ENCODE peak calls at places on chromosomes 13 and 19, in eight cellular contexts. One of them, this sample, is unnamed.

GRCh38 chr13:114203536-114203935 is 24.5 kb downstream of the CFAP97D2 start:
- DNase-seq in HFFc6: no peak
- DNase-seq in sigmoid colon: no peak
- DNase-seq in endothelial cell: no peak
- DNase-seq in A549: no peak
- DNase-seq in pancreas: no peak
- DNase-seq in CD4-positive, alpha-beta T cell: peak
- DNase-seq in heart left ventricle: no peak
- DNase-seq in this sample: no peak

GRCh38 chr13:25934127-25934526 is 117.7 kb downstream of the SHISA2 start:
- DNase-seq in CD4-positive, alpha-beta T cell: no peak
- DNase-seq in sigmoid colon: no peak
- DNase-seq in pancreas: no peak
- DNase-seq in heart left ventricle: no peak
- DNase-seq in HFFc6: no peak
- DNase-seq in endothelial cell: no peak
- DNase-seq in A549: no peak
- DNase-seq in this sample: no peak

GRCh38 chr13:76116931-76117330 is 480.8 kb downstream of the LMO7 start:
- DNase-seq in HFFc6: no peak
- DNase-seq in endothelial cell: no peak
- DNase-seq in sigmoid colon: no peak
- DNase-seq in A549: no peak
- DNase-seq in CD4-positive, alpha-beta T cell: no peak
- DNase-seq in pancreas: no peak
- DNase-seq in heart left ventricle: no peak
- DNase-seq in this sample: no peak

GRCh38 chr19:18373892-18374629 is 11.9 kb upstream of the GDF15 start:
- DNase-seq in HFFc6: peak
- DNase-seq in A549: peak
- DNase-seq in sigmoid colon: peak
- DNase-seq in CD4-positive, alpha-beta T cell: peak
- DNase-seq in endothelial cell: peak
- DNase-seq in pancreas: peak
- DNase-seq in heart left ventricle: peak
- DNase-seq in this sample: peak

GRCh38 chr19:495440-496332 is 600 bp upstream of the MADCAM1 start:
- DNase-seq in A549: peak
- DNase-seq in sigmoid colon: no peak
- DNase-seq in heart left ventricle: peak
- DNase-seq in endothelial cell: peak
- DNase-seq in HFFc6: peak
- DNase-seq in pancreas: peak
- DNase-seq in CD4-positive, alpha-beta T cell: peak
- DNase-seq in this sample: no peak

GRCh38 chr19:3578390-3578789 is 5.6 kb downstream of the HMG20B start:
- DNase-seq in HFFc6: no peak
- DNase-seq in heart left ventricle: no peak
- DNase-seq in sigmoid colon: no peak
- DNase-seq in A549: no peak
- DNase-seq in pancreas: no peak
- DNase-seq in endothelial cell: no peak
- DNase-seq in CD4-positive, alpha-beta T cell: no peak
- DNase-seq in this sample: peak

GRCh38 chr13:73765651-73766384 is 368.4 kb downstream of the KLF12 start:
- DNase-seq in heart left ventricle: peak
- DNase-seq in CD4-positive, alpha-beta T cell: peak
- DNase-seq in A549: no peak
- DNase-seq in endothelial cell: peak
- DNase-seq in sigmoid colon: peak
- DNase-seq in HFFc6: no peak
- DNase-seq in pancreas: peak
- DNase-seq in this sample: no peak

GRCh38 chr19:42166336-42166735 is 34.1 kb upstream of the POU2F2 start:
- DNase-seq in heart left ventricle: no peak
- DNase-seq in sigmoid colon: no peak
- DNase-seq in endothelial cell: no peak
- DNase-seq in A549: no peak
- DNase-seq in CD4-positive, alpha-beta T cell: no peak
- DNase-seq in HFFc6: no peak
- DNase-seq in pancreas: no peak
- DNase-seq in this sample: no peak

GRCh38 chr19:42254083-42254849 is 662 bp downstream of the ERF start:
- DNase-seq in CD4-positive, alpha-beta T cell: peak
- DNase-seq in endothelial cell: peak
- DNase-seq in heart left ventricle: peak
- DNase-seq in sigmoid colon: peak
- DNase-seq in HFFc6: no peak
- DNase-seq in pancreas: peak
- DNase-seq in A549: peak
- DNase-seq in this sample: peak

GRCh38 chr19:7482584-7483439 is 6.0 kb downstream of the PEX11G start:
- DNase-seq in pancreas: no peak
- DNase-seq in CD4-positive, alpha-beta T cell: no peak
- DNase-seq in sigmoid colon: no peak
- DNase-seq in endothelial cell: peak
- DNase-seq in HFFc6: no peak
- DNase-seq in heart left ventricle: no peak
- DNase-seq in A549: no peak
- DNase-seq in this sample: no peak

GRCh38 chr19:4609878-4610511 is 29.3 kb upstream of the TNFAIP8L1 start:
- DNase-seq in A549: no peak
- DNase-seq in heart left ventricle: peak
- DNase-seq in HFFc6: no peak
- DNase-seq in CD4-positive, alpha-beta T cell: no peak
- DNase-seq in sigmoid colon: no peak
- DNase-seq in pancreas: peak
- DNase-seq in endothelial cell: no peak
- DNase-seq in this sample: no peak

GRCh38 chr19:29785360-29785759 is 26.4 kb upstream of the CCNE1 start:
- DNase-seq in CD4-positive, alpha-beta T cell: no peak
- DNase-seq in sigmoid colon: no peak
- DNase-seq in HFFc6: no peak
- DNase-seq in endothelial cell: no peak
- DNase-seq in A549: no peak
- DNase-seq in heart left ventricle: no peak
- DNase-seq in pancreas: no peak
- DNase-seq in this sample: no peak

GRCh38 chr13:56907766-56908165 is 233.0 kb upstream of the PRR20A start:
- DNase-seq in HFFc6: no peak
- DNase-seq in sigmoid colon: no peak
- DNase-seq in A549: no peak
- DNase-seq in endothelial cell: no peak
- DNase-seq in heart left ventricle: no peak
- DNase-seq in pancreas: no peak
- DNase-seq in CD4-positive, alpha-beta T cell: no peak
- DNase-seq in this sample: no peak

GRCh38 chr13:100573121-100573520 is 15.5 kb downstream of the GGACT start:
- DNase-seq in sigmoid colon: peak
- DNase-seq in heart left ventricle: peak
- DNase-seq in CD4-positive, alpha-beta T cell: peak
- DNase-seq in endothelial cell: peak
- DNase-seq in HFFc6: peak
- DNase-seq in pancreas: peak
- DNase-seq in A549: peak
- DNase-seq in this sample: peak
- TF ChIP-seq CTCF in sigmoid colon: peak
- TF ChIP-seq CTCF in heart left ventricle: peak
- TF ChIP-seq CTCF in CD4-positive, alpha-beta T cell: peak
- TF ChIP-seq CTCF in endothelial cell: peak
- TF ChIP-seq CTCF in HFFc6: peak
- TF ChIP-seq CTCF in pancreas: peak
- TF ChIP-seq CTCF in A549: peak
- TF ChIP-seq CTCF in this sample: peak

GRCh38 chr13:39770514-39770913 is 115.1 kb downstream of the COG6 start:
- DNase-seq in pancreas: no peak
- DNase-seq in endothelial cell: no peak
- DNase-seq in A549: no peak
- DNase-seq in HFFc6: no peak
- DNase-seq in heart left ventricle: no peak
- DNase-seq in CD4-positive, alpha-beta T cell: no peak
- DNase-seq in sigmoid colon: no peak
- DNase-seq in this sample: no peak

GRCh38 chr13:39766464-39767167 is 111.2 kb downstream of the COG6 start:
- DNase-seq in CD4-positive, alpha-beta T cell: no peak
- DNase-seq in endothelial cell: no peak
- DNase-seq in heart left ventricle: no peak
- DNase-seq in HFFc6: no peak
- DNase-seq in pancreas: no peak
- DNase-seq in sigmoid colon: no peak
- DNase-seq in A549: no peak
- DNase-seq in this sample: no peak

GRCh38 chr13:39767791-39768564 is 112.5 kb downstream of the COG6 start:
- DNase-seq in CD4-positive, alpha-beta T cell: no peak
- DNase-seq in heart left ventricle: no peak
- DNase-seq in endothelial cell: no peak
- DNase-seq in pancreas: no peak
- DNase-seq in sigmoid colon: no peak
- DNase-seq in A549: no peak
- DNase-seq in HFFc6: no peak
- DNase-seq in this sample: no peak

GRCh38 chr13:39768962-39769361 is 113.5 kb downstream of the COG6 start:
- DNase-seq in CD4-positive, alpha-beta T cell: no peak
- DNase-seq in HFFc6: no peak
- DNase-seq in A549: no peak
- DNase-seq in pancreas: no peak
- DNase-seq in heart left ventricle: no peak
- DNase-seq in endothelial cell: no peak
- DNase-seq in sigmoid colon: no peak
- DNase-seq in this sample: no peak

DNA sequence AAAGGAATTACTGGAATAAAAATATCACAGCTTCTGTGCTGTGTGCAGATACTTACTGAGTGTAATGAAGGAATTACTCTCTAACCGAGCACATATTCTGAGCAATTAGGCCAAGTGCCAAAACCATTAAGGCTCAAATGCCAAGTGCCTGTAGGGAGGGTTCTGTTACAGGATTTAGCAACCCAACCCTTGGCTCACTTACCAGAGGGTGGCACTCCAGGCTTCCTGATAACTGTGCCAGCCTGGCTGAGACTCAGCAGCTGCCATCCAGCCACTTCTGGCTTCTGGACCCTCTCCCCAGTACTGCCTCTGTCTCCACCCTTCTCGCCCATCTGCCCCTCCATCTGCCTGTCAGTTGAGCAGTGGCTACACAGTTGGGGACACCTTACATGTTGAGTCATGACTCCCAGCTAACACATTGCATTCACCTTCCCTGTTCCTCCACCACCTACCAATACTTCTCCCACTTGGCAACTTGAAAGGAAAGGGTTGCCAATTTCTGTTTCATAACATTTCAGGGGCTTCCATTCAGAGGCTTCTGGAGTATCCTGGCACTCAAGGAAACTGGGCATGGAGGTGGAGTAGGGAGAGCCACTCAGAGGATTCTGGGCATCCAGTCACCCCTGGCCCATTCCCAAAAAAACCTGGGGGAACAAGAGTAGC is 110.5 kb downstream of the COG6 start:
- DNase-seq in A549: no peak
- DNase-seq in CD4-positive, alpha-beta T cell: no peak
- DNase-seq in HFFc6: no peak
- DNase-seq in endothelial cell: peak
- DNase-seq in pancreas: no peak
- DNase-seq in sigmoid colon: peak
- DNase-seq in heart left ventricle: peak
- DNase-seq in this sample: no peak
- TF ChIP-seq CTCF in A549: peak
- TF ChIP-seq CTCF in CD4-positive, alpha-beta T cell: no peak
- TF ChIP-seq CTCF in HFFc6: peak
- TF ChIP-seq CTCF in endothelial cell: no peak
- TF ChIP-seq CTCF in pancreas: no peak
- TF ChIP-seq CTCF in sigmoid colon: no peak
- TF ChIP-seq CTCF in heart left ventricle: peak
- TF ChIP-seq CTCF in this sample: no peak

GRCh38 chr13:81393686-81394085 is 1052.8 kb upstream of the SPRY2 start:
- DNase-seq in endothelial cell: no peak
- DNase-seq in A549: no peak
- DNase-seq in heart left ventricle: no peak
- DNase-seq in HFFc6: no peak
- DNase-seq in CD4-positive, alpha-beta T cell: no peak
- DNase-seq in sigmoid colon: no peak
- DNase-seq in pancreas: no peak
- DNase-seq in this sample: no peak
- TF ChIP-seq CTCF in endothelial cell: no peak
- TF ChIP-seq CTCF in A549: no peak
- TF ChIP-seq CTCF in heart left ventricle: no peak
- TF ChIP-seq CTCF in HFFc6: no peak
- TF ChIP-seq CTCF in CD4-positive, alpha-beta T cell: no peak
- TF ChIP-seq CTCF in sigmoid colon: no peak
- TF ChIP-seq CTCF in pancreas: no peak
- TF ChIP-seq CTCF in this sample: no peak

GRCh38 chr19:12788025-12788681 is 3.1 kb upstream of the JUNB start:
- DNase-seq in endothelial cell: no peak
- DNase-seq in A549: no peak
- DNase-seq in heart left ventricle: no peak
- DNase-seq in sigmoid colon: no peak
- DNase-seq in CD4-positive, alpha-beta T cell: no peak
- DNase-seq in pancreas: no peak
- DNase-seq in HFFc6: no peak
- DNase-seq in this sample: no peak

GRCh38 chr19:12789904-12790619 is 1.2 kb upstream of the JUNB start:
- DNase-seq in HFFc6: peak
- DNase-seq in heart left ventricle: peak
- DNase-seq in A549: peak
- DNase-seq in sigmoid colon: peak
- DNase-seq in CD4-positive, alpha-beta T cell: peak
- DNase-seq in pancreas: peak
- DNase-seq in endothelial cell: peak
- DNase-seq in this sample: peak

GRCh38 chr19:12789098-12789903 is 2.0 kb upstream of the JUNB start:
- DNase-seq in HFFc6: no peak
- DNase-seq in CD4-positive, alpha-beta T cell: peak
- DNase-seq in endothelial cell: no peak
- DNase-seq in heart left ventricle: no peak
- DNase-seq in A549: no peak
- DNase-seq in sigmoid colon: no peak
- DNase-seq in pancreas: no peak
- DNase-seq in this sample: no peak

GRCh38 chr19:12787458-12787857 is 3.8 kb upstream of the JUNB start:
- DNase-seq in CD4-positive, alpha-beta T cell: no peak
- DNase-seq in heart left ventricle: no peak
- DNase-seq in sigmoid colon: no peak
- DNase-seq in HFFc6: no peak
- DNase-seq in pancreas: no peak
- DNase-seq in endothelial cell: no peak
- DNase-seq in A549: no peak
- DNase-seq in this sample: no peak

DNA sequence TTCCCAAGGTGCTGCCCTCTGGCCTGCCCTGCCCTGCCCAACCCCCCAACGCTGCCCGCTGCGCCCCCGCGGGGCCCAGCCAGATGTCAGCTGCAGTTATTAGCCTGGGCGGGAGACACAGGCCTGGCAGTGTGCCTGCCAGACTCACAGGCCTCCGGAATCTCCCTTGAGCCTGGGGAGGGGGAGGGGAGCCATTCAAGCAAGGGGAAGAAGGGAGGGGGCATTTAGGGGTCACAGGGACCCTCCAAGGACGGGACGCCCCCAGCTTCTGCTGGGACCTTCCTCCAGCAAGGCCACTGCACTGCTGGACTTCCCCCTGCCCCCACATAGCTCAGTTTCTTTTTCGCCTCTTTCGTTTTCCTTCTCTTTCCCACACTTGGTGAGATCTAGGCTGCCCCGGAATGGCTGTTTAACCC is 2.6 kb upstream of the JUNB start:
- DNase-seq in endothelial cell: no peak
- DNase-seq in sigmoid colon: peak
- DNase-seq in CD4-positive, alpha-beta T cell: no peak
- DNase-seq in HFFc6: no peak
- DNase-seq in heart left ventricle: peak
- DNase-seq in pancreas: peak
- DNase-seq in A549: no peak
- DNase-seq in this sample: peak
- TF ChIP-seq CTCF in endothelial cell: no peak
- TF ChIP-seq CTCF in sigmoid colon: no peak
- TF ChIP-seq CTCF in CD4-positive, alpha-beta T cell: no peak
- TF ChIP-seq CTCF in HFFc6: no peak
- TF ChIP-seq CTCF in heart left ventricle: no peak
- TF ChIP-seq CTCF in pancreas: no peak
- TF ChIP-seq CTCF in A549: no peak
- TF ChIP-seq CTCF in this sample: peak

This sample was measured in GM13977.